ENCODE peak calls at places on chromosomes 4 and X, in six cellular contexts. U is Panc1, X is mucosa of descending colon, C is BJ, H is cardiac fibroblast, K is fibroblast of mammary gland. Z is an unnamed sample.

GRCh38 chr4:108774809-108775530 is 12.1 kb upstream of the ETNPPL start:
- DNase-seq in U (no peak), C (no peak), K (no peak), X (no peak), H (no peak), Z (no peak)

GRCh38 chr4:174592256-174592984 is 70.1 kb upstream of the HPGD start:
- DNase-seq in H (no peak), C (no peak), X (no peak), K (peak; percentile 27), U (no peak), Z (no peak)

GRCh38 chr4:3307891-3308575 is 15.2 kb downstream of the RGS12 start:
- DNase-seq in U (no peak), C (no peak), H (no peak), K (no peak), X (no peak), Z (no peak)

GRCh38 chrX:72714471-72714916 is 388 bp upstream of the PHKA1 start:
- DNase-seq in K (peak; percentile 77), U (no peak), H (peak; percentile 90), X (peak; percentile 54), C (no peak), Z (peak; percentile 37)

GRCh38 chr4:14254252-14254651 is 626.7 kb upstream of the BOD1L1 start:
- DNase-seq in C (no peak), K (peak; percentile 53), U (no peak), X (peak; percentile 25), H (peak; percentile 41), Z (peak; percentile 4)

GRCh38 chr4:137343221-137343620 is 189.1 kb downstream of the PCDH18 start:
- DNase-seq in H (no peak), K (no peak), X (no peak), U (no peak), C (no peak), Z (no peak)

GRCh38 chr4:8039290-8039689 is 99.6 kb upstream of the AFAP1 start:
- DNase-seq in U (no peak), X (peak; percentile 49), H (peak; percentile 10), C (no peak), K (no peak), Z (no peak)

GRCh38 chrX:154809939-154810665 is 4.8 kb upstream of the MPP1 start:
- DNase-seq in X (no peak), K (no peak), C (no peak), U (no peak), H (peak; percentile 16), Z (no peak)

GRCh38 chr4:67130411-67130810 is 414.9 kb downstream of the CENPC start:
- DNase-seq in H (no peak), C (no peak), X (no peak), U (no peak), K (no peak), Z (no peak)

GRCh38 chr4:153788064-153788418 is 842 bp downstream of the SFRP2 start:
- DNase-seq in C (no peak), U (no peak), K (peak; percentile 44), X (no peak), H (no peak), Z (no peak)

GRCh38 chrX:25561190-25561589 is 545.4 kb upstream of the ARX start:
- DNase-seq in K (no peak), H (no peak), U (no peak), C (no peak), X (no peak), Z (no peak)

GRCh38 chr4:128871948-128872347 is 62.4 kb downstream of the JADE1 start:
- DNase-seq in H (peak; percentile 58), K (peak; percentile 71), X (no peak), U (no peak), C (no peak), Z (no peak)

GRCh38 chr4:100008048-100008447 is 58.0 kb upstream of the H2AZ1 start:
- DNase-seq in H (peak; percentile 21), C (peak; percentile 85), X (no peak), U (no peak), K (peak; percentile 64), Z (no peak)

GRCh38 chrX:140912606-140913005 is 89.8 kb upstream of the SPANXB1 start:
- DNase-seq in C (no peak), X (no peak), H (no peak), K (no peak), U (no peak), Z (no peak)

GRCh38 chrX:40148439-40149285 is 50.9 kb upstream of the BCOR start:
- DNase-seq in X (peak; percentile 64), H (no peak), U (no peak), C (no peak), K (no peak), Z (no peak)

GRCh38 chrX:143661286-143661685 is 25.4 kb upstream of the SLITRK4 start:
- DNase-seq in C (no peak), H (no peak), K (no peak), U (no peak), X (no peak), Z (no peak)

GRCh38 chr4:137892134-137892533 is 350.0 kb downstream of the SLC7A11 start:
- DNase-seq in H (peak; percentile 9), K (no peak), U (no peak), X (no peak), C (peak; percentile 13), Z (peak; percentile 2)

GRCh38 chr4:16897991-16898827 is at the start of gene LDB2:
- DNase-seq in U (no peak), K (peak; percentile 82), C (peak; percentile 48), X (peak; percentile 39), H (peak; percentile 91), Z (peak; percentile 44)

GRCh38 chr4:95507147-95507546 is 41.6 kb downstream of the UNC5C start:
- DNase-seq in X (no peak), K (no peak), H (peak; percentile 17), U (no peak), C (no peak), Z (no peak)

GRCh38 chr4:21858971-21859370 is 89.6 kb downstream of the KCNIP4 start:
- DNase-seq in U (no peak), K (peak; percentile 73), H (no peak), X (no peak), C (no peak), Z (no peak)

GRCh38 chr4:94441838-94442237 is 9.9 kb upstream of the PDLIM5 start:
- DNase-seq in X (no peak), C (no peak), H (no peak), U (no peak), K (no peak), Z (no peak)

GRCh38 chr4:165410214-165410613 is 31.4 kb downstream of the CPE start:
- DNase-seq in X (no peak), U (no peak), K (no peak), H (no peak), C (no peak), Z (no peak)

GRCh38 chrX:1851527-1851926 is 236.7 kb downstream of the ASMT start:
- DNase-seq in X (no peak), H (no peak), U (no peak), C (no peak), K (no peak), Z (no peak)

GRCh38 chrX:17621566-17622270 is 115.6 kb upstream of the SCML1 start:
- DNase-seq in C (no peak), U (no peak), K (no peak), X (no peak), H (no peak), Z (no peak)

GRCh38 chrX:56800801-56801200 is 71.8 kb downstream of the NBDY start:
- DNase-seq in U (no peak), X (no peak), H (no peak), C (no peak), K (no peak), Z (no peak)

GRCh38 chr4:16579866-16580265 is 318.6 kb downstream of the LDB2 start:
- DNase-seq in K (peak; percentile 60), U (no peak), X (no peak), C (no peak), H (no peak), Z (no peak)

GRCh38 chr4:5696341-5696740 is 12.0 kb downstream of the EVC2 start:
- DNase-seq in K (no peak), C (no peak), U (no peak), H (no peak), X (no peak), Z (no peak)

GRCh38 chr4:123986268-123986798 is 589.7 kb downstream of the SPRY1 start:
- DNase-seq in C (peak; percentile 90), H (peak; percentile 97), K (peak; percentile 89), X (no peak), U (no peak), Z (peak; percentile 88)

GRCh38 chrX:151174581-151175282 is 1.7 kb upstream of the GPR50 start:
- DNase-seq in H (no peak), K (no peak), U (no peak), X (no peak), C (no peak), Z (no peak)

GRCh38 chrX:151167791-151168345 is 8.5 kb upstream of the GPR50 start:
- DNase-seq in K (no peak), H (no peak), X (no peak), U (no peak), C (no peak), Z (no peak)

GRCh38 chrX:151175283-151176062 is 911 bp upstream of the GPR50 start:
- DNase-seq in H (no peak), K (no peak), U (no peak), C (no peak), X (no peak), Z (no peak)

GRCh38 chrX:151169783-151170182 is 6.6 kb upstream of the GPR50 start:
- DNase-seq in C (no peak), K (no peak), H (no peak), U (no peak), X (no peak), Z (no peak)
- H3K4me3 ChIP-seq in C (no peak overlapping the region), K (no peak overlapping the region), H (no peak overlapping the region), U (no peak overlapping the region), X (no peak overlapping the region), Z (no peak overlapping the region)

GRCh38 chr4:84501721-84502267 is 2.7 kb upstream of the NKX6-1 start:
- DNase-seq in C (no peak), K (no peak), X (no peak), U (no peak), H (no peak), Z (no peak)
- H3K4me3 ChIP-seq in C (no peak overlapping the region), K (no peak overlapping the region), X (no peak overlapping the region), U (no peak overlapping the region), H (no peak overlapping the region), Z (no peak overlapping the region)

GRCh38 chr4:111696505-111696904 is 448.7 kb upstream of the FAM241A start:
- DNase-seq in C (no peak), K (no peak), H (no peak), U (no peak), X (no peak), Z (no peak)
- H3K4me3 ChIP-seq in C (no peak overlapping the region), K (no peak overlapping the region), H (no peak overlapping the region), U (no peak overlapping the region), X (no peak overlapping the region), Z (no peak overlapping the region)

DNA sequence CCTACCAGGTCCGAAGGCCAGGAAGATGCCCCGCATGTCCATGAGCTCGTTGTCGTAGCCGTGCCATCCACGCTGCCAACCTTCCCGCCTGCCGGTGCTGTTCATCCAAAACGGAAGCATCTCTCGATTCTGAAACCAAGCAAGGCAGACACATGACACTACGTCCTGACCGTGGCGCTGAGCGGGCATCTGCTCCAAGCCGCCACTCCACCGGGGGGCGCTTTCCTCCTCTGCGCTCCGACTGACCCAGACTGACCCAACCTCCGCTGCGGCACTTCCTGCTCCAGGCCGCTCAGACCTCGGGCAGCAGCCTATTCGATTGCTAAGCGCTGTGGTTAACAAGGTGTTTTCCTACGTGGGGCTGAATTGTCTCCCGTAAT is 120.4 kb downstream of the ENPP6 start:
- DNase-seq in H (peak; percentile 3), X (peak; percentile 69), U (no peak), K (peak; percentile 35), C (no peak), Z (no peak)
- H3K4me3 ChIP-seq in H (no peak overlapping the region), X (no peak overlapping the region), U (no peak overlapping the region), K (peak overlapping the region; percentile 21), C (no peak overlapping the region), Z (no peak overlapping the region)